ENCODE peak calls at places on chromosome X, in four cellular contexts. L is osteocyte; Y is activated CD4-positive, alpha-beta memory T cell treated with anti-CD3 and anti-CD28 coated beads for 36 hours; D is lung microvascular endothelial cell. C is an unnamed sample.

GRCh38 chrX:9566150-9566621 is 101.3 kb downstream of the TBL1X start:
- DNase-seq in L (no peak), Y (peak), D (peak), C (no peak)

GRCh38 chrX:258291-259040 is 22.7 kb upstream of the PLCXD1 start:
- DNase-seq in L (peak), Y (no peak), D (no peak), C (no peak)

GRCh38 chrX:120840826-120841225 is 34.8 kb downstream of the CT47B1 start:
- DNase-seq in L (no peak), Y (no peak), D (no peak), C (no peak)

GRCh38 chrX:129997081-129997480 is 14.6 kb downstream of the BCORL1 start:
- DNase-seq in L (no peak), Y (no peak), D (no peak), C (no peak)

GRCh38 chrX:42246814-42247213 is 323.5 kb upstream of the CASK start:
- DNase-seq in L (no peak), Y (no peak), D (no peak), C (no peak)

GRCh38 chrX:151393514-151393913 is 3.5 kb upstream of the VMA21 start:
- DNase-seq in L (no peak), Y (peak), D (peak), C (no peak)

GRCh38 chrX:40318796-40319195 is 221.0 kb upstream of the BCOR start:
- DNase-seq in L (no peak), Y (no peak), D (no peak), C (no peak)

GRCh38 chrX:10579018-10579752 is 41.2 kb downstream of the MID1 start:
- DNase-seq in L (no peak), Y (no peak), D (peak), C (no peak)

GRCh38 chrX:152810403-152810802 is 20.2 kb downstream of the CETN2 start:
- DNase-seq in L (no peak), Y (no peak), D (no peak), C (no peak)

GRCh38 chrX:1462596-1463251 is 10.0 kb upstream of the ASMTL start:
- DNase-seq in L (peak), Y (peak), D (peak), C (peak)

GRCh38 chrX:53239474-53239873 is 14.5 kb upstream of the KDM5C start:
- DNase-seq in L (no peak), Y (peak), D (no peak), C (no peak)

GRCh38 chrX:148530464-148531077 is 30.2 kb downstream of the AFF2 start:
- DNase-seq in L (no peak), Y (no peak), D (peak), C (peak)

GRCh38 chrX:57453901-57454300 is 137.9 kb upstream of the ZXDB start:
- DNase-seq in L (no peak), Y (peak), D (peak), C (peak)

GRCh38 chrX:106397788-106398538 is 213.8 kb upstream of the RADX start:
- DNase-seq in L (no peak), Y (no peak), D (peak), C (peak)

GRCh38 chrX:148771440-148771839 is 271.0 kb downstream of the AFF2 start:
- DNase-seq in L (no peak), Y (no peak), D (no peak), C (no peak)

GRCh38 chrX:110123331-110123782 is 120.4 kb downstream of the TMEM164 start:
- DNase-seq in L (no peak), Y (no peak), D (no peak), C (peak)

GRCh38 chrX:46140272-46140671 is 404.9 kb downstream of the ZNF674 start:
- DNase-seq in L (no peak), Y (peak), D (no peak), C (peak)

GRCh38 chrX:110087485-110088356 is 84.8 kb downstream of the TMEM164 start:
- DNase-seq in L (no peak), Y (peak), D (peak), C (no peak)

GRCh38 chrX:38127961-38128360 is 92.7 kb downstream of the SRPX start:
- DNase-seq in L (no peak), Y (no peak), D (no peak), C (no peak)

GRCh38 chrX:111376897-111377601 is 34.9 kb downstream of the DCX start:
- DNase-seq in L (no peak), Y (no peak), D (no peak), C (no peak)

GRCh38 chrX:40558590-40558989 is 22.2 kb upstream of the ATP6AP2 start:
- DNase-seq in L (no peak), Y (no peak), D (no peak), C (no peak)

GRCh38 chrX:45068555-45068954 is 132.1 kb downstream of the DIPK2B start:
- DNase-seq in L (no peak), Y (no peak), D (peak), C (no peak)

GRCh38 chrX:1472975-1473374 is 20.3 kb upstream of the ASMTL start:
- DNase-seq in L (peak), Y (peak), D (no peak), C (no peak)

GRCh38 chrX:13257223-13258051 is 62.4 kb downstream of the ATXN3L start:
- DNase-seq in L (no peak), Y (no peak), D (no peak), C (no peak)

GRCh38 chrX:54043084-54043483 is 1.2 kb downstream of the PHF8 start:
- DNase-seq in L (no peak), Y (no peak), D (peak), C (no peak)

GRCh38 chrX:150692296-150692695 is 900 bp upstream of the MTMR1 start:
- DNase-seq in L (no peak), Y (peak), D (no peak), C (no peak)

GRCh38 chrX:66632473-66632872 is 6.4 kb downstream of the EDA2R start:
- DNase-seq in L (no peak), Y (no peak), D (no peak), C (no peak)

GRCh38 chrX:69074726-69075125 is 90.5 kb downstream of the PJA1 start:
- DNase-seq in L (no peak), Y (no peak), D (no peak), C (no peak)

C was measured in cardiac muscle cell.